ENCODE peak calls at places on chromosomes 13 and 19, in seven cellular contexts. N, T, Y, L, E, H and J are unnamed samples.

GRCh38 chr19:5803752-5804515 is 933 bp upstream of the NRTN start:
- DNase-seq in E (peak; percentile 100), T (peak; percentile 94), N (peak; percentile 93), Y (peak; percentile 91), H (peak; percentile 89), L (peak; percentile 74), J (peak; percentile 83)

GRCh38 chr13:35876601-35877000 is 254.6 kb downstream of the DCLK1 start:
- DNase-seq in T (no peak), H (no peak), Y (no peak), E (no peak), L (no peak), N (no peak), J (no peak)

GRCh38 chr19:4523306-4524110 is 5.2 kb upstream of the PLIN4 start:
- DNase-seq in H (no peak), T (peak; percentile 28), N (peak; percentile 64), Y (peak; percentile 29), E (peak; percentile 93), L (peak; percentile 22), J (no peak)

GRCh38 chr13:29849731-29850212 is 645 bp downstream of the UBL3 start:
- DNase-seq in E (peak; percentile 83), H (no peak), T (peak; percentile 71), Y (peak; percentile 50), L (peak; percentile 67), N (peak; percentile 85), J (peak; percentile 9)

GRCh38 chr19:15288146-15288963 is 44.0 kb downstream of the BRD4 start:
- DNase-seq in L (no peak), T (no peak), N (no peak), E (no peak), H (no peak), Y (peak; percentile 62), J (no peak)

GRCh38 chr19:51060973-51061372 is 3.9 kb downstream of the KLK13 start:
- DNase-seq in N (no peak), E (no peak), Y (no peak), L (no peak), T (no peak), H (no peak), J (no peak)

GRCh38 chr13:60020288-60020687 is 143.4 kb downstream of the DIAPH3 start:
- DNase-seq in H (no peak), Y (no peak), L (no peak), E (no peak), T (no peak), N (no peak), J (no peak)

GRCh38 chr19:47002106-47002766 is 17.4 kb upstream of the NPAS1 start:
- DNase-seq in L (no peak), E (peak; percentile 64), Y (no peak), H (no peak), T (no peak), N (no peak), J (no peak)

GRCh38 chr13:110583178-110583865 is 21.8 kb upstream of the RAB20 start:
- DNase-seq in N (no peak), H (no peak), E (no peak), Y (no peak), L (no peak), T (no peak), J (no peak)

GRCh38 chr19:5707576-5708575 is 12.1 kb downstream of the LONP1 start:
- DNase-seq in H (no peak), Y (no peak), N (no peak), T (no peak), E (peak; percentile 73), L (no peak), J (no peak)

GRCh38 chr13:75550159-75550567 is 572 bp downstream of the UCHL3 start:
- DNase-seq in H (no peak), T (peak; percentile 27), N (no peak), E (no peak), L (no peak), Y (peak; percentile 40), J (no peak)

GRCh38 chr13:103525530-103525929 is 459.3 kb upstream of the SLC10A2 start:
- DNase-seq in E (no peak), T (no peak), L (no peak), Y (no peak), H (no peak), N (no peak), J (no peak)

GRCh38 chr13:94711561-94712286 is 621 bp downstream of the SOX21 start:
- DNase-seq in T (no peak), H (no peak), Y (peak; percentile 32), E (peak; percentile 82), N (peak; percentile 61), L (no peak), J (no peak)

GRCh38 chr13:23621316-23621645 is 51.1 kb downstream of the TNFRSF19 start:
- DNase-seq in H (no peak), E (peak; percentile 95), N (no peak), T (peak; percentile 28), L (no peak), Y (no peak), J (no peak)

GRCh38 chr13:113220141-113220598 is 10.8 kb downstream of the CUL4A start:
- DNase-seq in Y (no peak), H (no peak), N (no peak), E (no peak), L (no peak), T (no peak), J (no peak)

GRCh38 chr13:39133781-39134180 is 95.5 kb downstream of the NHLRC3 start:
- DNase-seq in N (no peak), L (no peak), Y (no peak), T (no peak), H (no peak), E (no peak), J (no peak)

GRCh38 chr13:34416833-34417425 is 525.1 kb upstream of the NBEA start:
- DNase-seq in Y (no peak), T (no peak), N (peak; percentile 67), H (no peak), E (peak; percentile 74), L (peak; percentile 43), J (no peak)

GRCh38 chr19:16328824-16329482 is 4.3 kb downstream of the KLF2 start:
- DNase-seq in E (peak; percentile 86), Y (peak; percentile 46), N (peak; percentile 72), L (no peak), T (peak; percentile 66), H (peak; percentile 77), J (peak; percentile 60)

GRCh38 chr19:55284405-55285058 is 735 bp downstream of the BRSK1 start:
- DNase-seq in T (no peak), N (no peak), Y (no peak), L (no peak), H (no peak), E (no peak), J (no peak)
- H3K4me3 ChIP-seq in T (peak overlapping the region; percentile 41), N (peak overlapping the region; percentile 50), Y (no peak overlapping the region), L (no peak overlapping the region), H (no peak overlapping the region), E (peak overlapping the region; percentile 43), J (no peak overlapping the region)

GRCh38 chr19:58096884-58097283 is 1.1 kb downstream of the ZSCAN18 start:
- DNase-seq in T (no peak), L (no peak), N (no peak), Y (no peak), H (no peak), E (peak; percentile 68), J (no peak)
- H3K4me3 ChIP-seq in T (no peak overlapping the region), L (no peak overlapping the region), N (peak overlapping the region; percentile 83), Y (no peak overlapping the region), H (no peak overlapping the region), E (peak overlapping the region; percentile 99), J (peak overlapping the region; percentile 81)

GRCh38 chr19:18173054-18173571 is 500 bp upstream of the IFI30 start:
- DNase-seq in T (no peak), E (peak; percentile 98), Y (peak; percentile 74), N (peak; percentile 84), L (no peak), H (no peak), J (no peak)
- H3K4me3 ChIP-seq in T (no peak overlapping the region), E (peak overlapping the region; percentile 84), Y (peak overlapping the region; percentile 78), N (peak overlapping the region; percentile 70), L (no peak overlapping the region), H (peak overlapping the region; percentile 77), J (peak overlapping the region; percentile 81)

GRCh38 chr19:49689133-49690072 is at the start of gene ADM5:
- DNase-seq in E (peak; percentile 70), T (no peak), L (no peak), Y (no peak), H (peak; percentile 19), N (no peak), J (no peak)

GRCh38 chr19:49688531-49689132 is 762 bp upstream of the ADM5 start:
- DNase-seq in N (no peak), E (peak; percentile 87), Y (no peak), T (no peak), L (no peak), H (no peak), J (no peak)

GRCh38 chr19:49690656-49691242 is at the start of gene CPT1C:
- DNase-seq in T (no peak), L (peak; percentile 73), E (peak; percentile 99), H (peak; percentile 29), Y (no peak), N (peak; percentile 88), J (peak; percentile 43)

GRCh38 chr19:49691243-49692101 is 556 bp downstream of the CPT1C start:
- DNase-seq in L (no peak), H (no peak), T (no peak), E (peak; percentile 97), N (no peak), Y (no peak), J (no peak)

GRCh38 chr19:49690073-49690655 is 752 bp upstream of the CPT1C start:
- DNase-seq in E (peak; percentile 86), N (no peak), H (no peak), T (no peak), Y (no peak), L (no peak), J (no peak)
- H3K4me3 ChIP-seq in E (peak overlapping the region; percentile 76), N (peak overlapping the region; percentile 57), H (peak overlapping the region; percentile 49), T (no peak overlapping the region), Y (no peak overlapping the region), L (peak overlapping the region; percentile 34), J (peak overlapping the region; percentile 43)

GRCh38 chr13:44415815-44416214 is 42.2 kb downstream of the SERP2 start:
- DNase-seq in L (no peak), Y (no peak), T (no peak), E (no peak), H (no peak), N (no peak), J (no peak)
- H3K4me3 ChIP-seq in L (no peak overlapping the region), Y (peak overlapping the region; percentile 23), T (no peak overlapping the region), E (no peak overlapping the region), H (no peak overlapping the region), N (no peak overlapping the region), J (no peak overlapping the region)

GRCh38 chr19:19004144-19004543 is 29.2 kb downstream of the SUGP2 start:
- DNase-seq in H (no peak), L (no peak), N (no peak), Y (no peak), T (no peak), E (no peak), J (no peak)

GRCh38 chr19:19010551-19010950 is 22.8 kb downstream of the SUGP2 start:
- DNase-seq in H (no peak), T (no peak), E (no peak), N (no peak), L (no peak), Y (no peak), J (no peak)

GRCh38 chr19:19009951-19010350 is 23.4 kb downstream of the SUGP2 start:
- DNase-seq in N (no peak), T (no peak), H (no peak), E (no peak), Y (no peak), L (no peak), J (no peak)

GRCh38 chr19:19006213-19006612 is 27.1 kb downstream of the SUGP2 start:
- DNase-seq in E (no peak), H (no peak), T (no peak), Y (no peak), L (no peak), N (no peak), J (no peak)
- H3K4me3 ChIP-seq in E (no peak overlapping the region), H (no peak overlapping the region), T (no peak overlapping the region), Y (no peak overlapping the region), L (no peak overlapping the region), N (no peak overlapping the region), J (no peak overlapping the region)